ENCODE peak calls at places on chromosomes 16 and 17, in four cellular contexts. One of them, this sample, is unnamed.

GRCh38 chr16:88870608-88871348 is 4.3 kb upstream of the PABPN1L start:
- DNase-seq in K562: peak
- DNase-seq in GM12891: peak
- DNase-seq in GM12878: no peak
- DNase-seq in this sample: no peak

GRCh38 chr17:17917394-17917793 is 54.8 kb downstream of the TOM1L2 start:
- DNase-seq in K562: no peak
- DNase-seq in GM12891: no peak
- DNase-seq in GM12878: no peak
- DNase-seq in this sample: no peak

GRCh38 chr17:63171428-63172205 is 205.6 kb downstream of the TANC2 start:
- DNase-seq in K562: no peak
- DNase-seq in GM12891: no peak
- DNase-seq in GM12878: no peak
- DNase-seq in this sample: no peak

GRCh38 chr16:74736531-74737157 is 36.0 kb upstream of the MLKL start:
- DNase-seq in K562: no peak
- DNase-seq in GM12891: no peak
- DNase-seq in GM12878: no peak
- DNase-seq in this sample: no peak

GRCh38 chr17:68381076-68381900 is 76.0 kb downstream of the WIPI1 start:
- DNase-seq in K562: no peak
- DNase-seq in GM12891: no peak
- DNase-seq in GM12878: no peak
- DNase-seq in this sample: no peak

GRCh38 chr16:79500305-79500704 is 100.2 kb downstream of the MAF start:
- DNase-seq in K562: no peak
- DNase-seq in GM12891: no peak
- DNase-seq in GM12878: no peak
- DNase-seq in this sample: no peak

GRCh38 chr17:69492410-69493071 is 78.0 kb downstream of the MAP2K6 start:
- DNase-seq in K562: no peak
- DNase-seq in GM12891: no peak
- DNase-seq in GM12878: no peak
- DNase-seq in this sample: no peak

GRCh38 chr16:47413041-47413440 is 47.8 kb downstream of the ITFG1 start:
- DNase-seq in K562: no peak
- DNase-seq in GM12891: no peak
- DNase-seq in GM12878: no peak
- DNase-seq in this sample: no peak

GRCh38 chr17:49443862-49444261 is 29.2 kb upstream of the PHB1 start:
- DNase-seq in K562: no peak
- DNase-seq in GM12891: no peak
- DNase-seq in GM12878: no peak
- DNase-seq in this sample: no peak

GRCh38 chr17:71872843-71873242 is 248.0 kb upstream of the SOX9 start:
- DNase-seq in K562: no peak
- DNase-seq in GM12891: no peak
- DNase-seq in GM12878: no peak
- DNase-seq in this sample: no peak

GRCh38 chr16:68885321-68885720 is 42.0 kb downstream of the TANGO6 start:
- DNase-seq in K562: no peak
- DNase-seq in GM12891: no peak
- DNase-seq in GM12878: no peak
- DNase-seq in this sample: no peak

GRCh38 chr16:80569440-80570105 is 28.8 kb downstream of the DYNLRB2 start:
- DNase-seq in K562: no peak
- DNase-seq in GM12891: peak
- DNase-seq in GM12878: no peak
- DNase-seq in this sample: no peak

GRCh38 chr16:75065149-75065807 is 51.3 kb downstream of the LDHD start:
- DNase-seq in K562: peak
- DNase-seq in GM12891: no peak
- DNase-seq in GM12878: no peak
- DNase-seq in this sample: peak

GRCh38 chr17:74780443-74781238 is 4.5 kb upstream of the NAT9 start:
- DNase-seq in K562: peak
- DNase-seq in GM12891: no peak
- DNase-seq in GM12878: no peak
- DNase-seq in this sample: no peak

GRCh38 chr16:4495766-4496165 is 19.6 kb downstream of the HMOX2 start:
- DNase-seq in K562: no peak
- DNase-seq in GM12891: no peak
- DNase-seq in GM12878: no peak
- DNase-seq in this sample: no peak

GRCh38 chr17:8430966-8431365 is 4.7 kb upstream of the NDEL1 start:
- DNase-seq in K562: no peak
- DNase-seq in GM12891: no peak
- DNase-seq in GM12878: no peak
- DNase-seq in this sample: no peak

GRCh38 chr17:83067718-83068261 is 11.6 kb upstream of the METRNL start:
- DNase-seq in K562: no peak
- DNase-seq in GM12891: no peak
- DNase-seq in GM12878: no peak
- DNase-seq in this sample: no peak

GRCh38 chr16:50305441-50306061 is 39.2 kb downstream of the ADCY7 start:
- DNase-seq in K562: no peak
- DNase-seq in GM12891: peak
- DNase-seq in GM12878: no peak
- DNase-seq in this sample: no peak
- TF ChIP-seq SPI1 in K562: no peak
- TF ChIP-seq SPI1 in GM12891: no peak
- TF ChIP-seq SPI1 in GM12878: no peak
- TF ChIP-seq SPI1 in this sample: no peak

GRCh38 chr16:86256995-86257394 is 253.3 kb upstream of the FOXF1 start:
- DNase-seq in K562: no peak
- DNase-seq in GM12891: no peak
- DNase-seq in GM12878: no peak
- DNase-seq in this sample: no peak

GRCh38 chr16:86257546-86257945 is 252.8 kb upstream of the FOXF1 start:
- DNase-seq in K562: no peak
- DNase-seq in GM12891: no peak
- DNase-seq in GM12878: no peak
- DNase-seq in this sample: no peak

GRCh38 chr16:86258713-86259112 is 251.6 kb upstream of the FOXF1 start:
- DNase-seq in K562: no peak
- DNase-seq in GM12891: no peak
- DNase-seq in GM12878: no peak
- DNase-seq in this sample: no peak

GRCh38 chr16:86259499-86259898 is 250.8 kb upstream of the FOXF1 start:
- DNase-seq in K562: no peak
- DNase-seq in GM12891: no peak
- DNase-seq in GM12878: no peak
- DNase-seq in this sample: no peak

GRCh38 chr16:86261379-86261778 is 248.9 kb upstream of the FOXF1 start:
- DNase-seq in K562: peak
- DNase-seq in GM12891: no peak
- DNase-seq in GM12878: peak
- DNase-seq in this sample: peak
- TF ChIP-seq SPI1 in K562: no peak
- TF ChIP-seq SPI1 in GM12891: no peak
- TF ChIP-seq SPI1 in GM12878: no peak
- TF ChIP-seq SPI1 in this sample: no peak

GRCh38 chr17:38447502-38448095 is 19.3 kb downstream of the ARHGAP23 start:
- DNase-seq in K562: no peak
- DNase-seq in GM12891: no peak
- DNase-seq in GM12878: no peak
- DNase-seq in this sample: no peak
- TF ChIP-seq SPI1 in K562: no peak
- TF ChIP-seq SPI1 in GM12891: no peak
- TF ChIP-seq SPI1 in GM12878: no peak
- TF ChIP-seq SPI1 in this sample: peak

GRCh38 chr17:27503636-27504035 is 47.4 kb downstream of the KSR1 start:
- DNase-seq in K562: no peak
- DNase-seq in GM12891: no peak
- DNase-seq in GM12878: no peak
- DNase-seq in this sample: no peak

GRCh38 chr17:27511154-27511553 is 54.9 kb downstream of the KSR1 start:
- DNase-seq in K562: no peak
- DNase-seq in GM12891: no peak
- DNase-seq in GM12878: no peak
- DNase-seq in this sample: no peak

GRCh38 chr17:27502526-27503324 is 46.5 kb downstream of the KSR1 start:
- DNase-seq in K562: no peak
- DNase-seq in GM12891: no peak
- DNase-seq in GM12878: no peak
- DNase-seq in this sample: no peak

GRCh38 chr17:27504188-27504995 is 48.1 kb downstream of the KSR1 start:
- DNase-seq in K562: no peak
- DNase-seq in GM12891: no peak
- DNase-seq in GM12878: no peak
- DNase-seq in this sample: no peak

GRCh38 chr17:27506348-27507218 is 50.3 kb downstream of the KSR1 start:
- DNase-seq in K562: no peak
- DNase-seq in GM12891: peak
- DNase-seq in GM12878: peak
- DNase-seq in this sample: no peak
- TF ChIP-seq SPI1 in K562: no peak
- TF ChIP-seq SPI1 in GM12891: no peak
- TF ChIP-seq SPI1 in GM12878: no peak
- TF ChIP-seq SPI1 in this sample: no peak